ENCODE peak calls at places on chromosomes 4 and X, in ten cellular contexts. One of them, this sample, is unnamed.

GRCh38 chr4:152513078-152513477 is 22.8 kb downstream of the FBXW7 start:
- ATAC-seq in HCT116: no peak
- ATAC-seq in stimulated activated effector memory CD8-positive, alpha-beta T cell treated with anti-CD3 and anti-CD28 coated beads, Interleukin-12 subunit alpha, Interleukin-12 subunit beta, amount 100 ng/mL, for 72 hours: no peak
- ATAC-seq in HepG2: no peak
- ATAC-seq in Right ventricle myocardium superior: no peak
- ATAC-seq in T-helper 17 cell: no peak
- ATAC-seq in right cardiac atrium: no peak
- ATAC-seq in RWPE2: no peak
- ATAC-seq in aorta: no peak
- ATAC-seq in A549: no peak
- ATAC-seq in this sample: no peak

GRCh38 chr4:36207808-36208207 is 36.5 kb downstream of the ARAP2 start:
- ATAC-seq in HCT116: no peak
- ATAC-seq in stimulated activated effector memory CD8-positive, alpha-beta T cell treated with anti-CD3 and anti-CD28 coated beads, Interleukin-12 subunit alpha, Interleukin-12 subunit beta, amount 100 ng/mL, for 72 hours: no peak
- ATAC-seq in HepG2: no peak
- ATAC-seq in Right ventricle myocardium superior: no peak
- ATAC-seq in T-helper 17 cell: no peak
- ATAC-seq in right cardiac atrium: no peak
- ATAC-seq in RWPE2: no peak
- ATAC-seq in aorta: no peak
- ATAC-seq in A549: no peak
- ATAC-seq in this sample: no peak

GRCh38 chrX:23062359-23062758 is 62.6 kb downstream of the DDX53 start:
- ATAC-seq in HCT116: no peak
- ATAC-seq in stimulated activated effector memory CD8-positive, alpha-beta T cell treated with anti-CD3 and anti-CD28 coated beads, Interleukin-12 subunit alpha, Interleukin-12 subunit beta, amount 100 ng/mL, for 72 hours: no peak
- ATAC-seq in HepG2: no peak
- ATAC-seq in Right ventricle myocardium superior: no peak
- ATAC-seq in T-helper 17 cell: no peak
- ATAC-seq in right cardiac atrium: no peak
- ATAC-seq in RWPE2: no peak
- ATAC-seq in aorta: no peak
- ATAC-seq in A549: no peak
- ATAC-seq in this sample: no peak

GRCh38 chr4:8872402-8873291 is 1.0 kb upstream of the HMX1 start:
- ATAC-seq in HCT116: no peak
- ATAC-seq in stimulated activated effector memory CD8-positive, alpha-beta T cell treated with anti-CD3 and anti-CD28 coated beads, Interleukin-12 subunit alpha, Interleukin-12 subunit beta, amount 100 ng/mL, for 72 hours: no peak
- ATAC-seq in HepG2: no peak
- ATAC-seq in Right ventricle myocardium superior: no peak
- ATAC-seq in T-helper 17 cell: no peak
- ATAC-seq in right cardiac atrium: no peak
- ATAC-seq in RWPE2: no peak
- ATAC-seq in aorta: no peak
- ATAC-seq in A549: no peak
- ATAC-seq in this sample: no peak

GRCh38 chrX:81120270-81120935 is 81.3 kb downstream of the HMGN5 start:
- ATAC-seq in HCT116: peak; percentile 32
- ATAC-seq in stimulated activated effector memory CD8-positive, alpha-beta T cell treated with anti-CD3 and anti-CD28 coated beads, Interleukin-12 subunit alpha, Interleukin-12 subunit beta, amount 100 ng/mL, for 72 hours: peak; percentile 16
- ATAC-seq in HepG2: peak; percentile 47
- ATAC-seq in Right ventricle myocardium superior: peak; percentile 40
- ATAC-seq in T-helper 17 cell: peak; percentile 5
- ATAC-seq in right cardiac atrium: peak; percentile 9
- ATAC-seq in RWPE2: peak; percentile 25
- ATAC-seq in aorta: peak; percentile 3
- ATAC-seq in A549: peak; percentile 31
- ATAC-seq in this sample: no peak

GRCh38 chr4:27789768-27790167 is 929.1 kb downstream of the STIM2 start:
- ATAC-seq in HCT116: no peak
- ATAC-seq in stimulated activated effector memory CD8-positive, alpha-beta T cell treated with anti-CD3 and anti-CD28 coated beads, Interleukin-12 subunit alpha, Interleukin-12 subunit beta, amount 100 ng/mL, for 72 hours: no peak
- ATAC-seq in HepG2: no peak
- ATAC-seq in Right ventricle myocardium superior: no peak
- ATAC-seq in T-helper 17 cell: no peak
- ATAC-seq in right cardiac atrium: no peak
- ATAC-seq in RWPE2: peak; percentile 51
- ATAC-seq in aorta: no peak
- ATAC-seq in A549: no peak
- ATAC-seq in this sample: no peak

GRCh38 chr4:148053298-148054003 is 321.6 kb downstream of the ARHGAP10 start:
- ATAC-seq in HCT116: no peak
- ATAC-seq in stimulated activated effector memory CD8-positive, alpha-beta T cell treated with anti-CD3 and anti-CD28 coated beads, Interleukin-12 subunit alpha, Interleukin-12 subunit beta, amount 100 ng/mL, for 72 hours: no peak
- ATAC-seq in HepG2: no peak
- ATAC-seq in Right ventricle myocardium superior: peak; percentile 84
- ATAC-seq in T-helper 17 cell: no peak
- ATAC-seq in right cardiac atrium: peak; percentile 80
- ATAC-seq in RWPE2: no peak
- ATAC-seq in aorta: no peak
- ATAC-seq in A549: no peak
- ATAC-seq in this sample: no peak

GRCh38 chr4:76610751-76611150 is 175.7 kb downstream of the SHROOM3 start:
- ATAC-seq in HCT116: no peak
- ATAC-seq in stimulated activated effector memory CD8-positive, alpha-beta T cell treated with anti-CD3 and anti-CD28 coated beads, Interleukin-12 subunit alpha, Interleukin-12 subunit beta, amount 100 ng/mL, for 72 hours: no peak
- ATAC-seq in HepG2: no peak
- ATAC-seq in Right ventricle myocardium superior: no peak
- ATAC-seq in T-helper 17 cell: no peak
- ATAC-seq in right cardiac atrium: no peak
- ATAC-seq in RWPE2: no peak
- ATAC-seq in aorta: no peak
- ATAC-seq in A549: no peak
- ATAC-seq in this sample: no peak

GRCh38 chr4:128876194-128876593 is 66.7 kb downstream of the JADE1 start:
- ATAC-seq in HCT116: no peak
- ATAC-seq in stimulated activated effector memory CD8-positive, alpha-beta T cell treated with anti-CD3 and anti-CD28 coated beads, Interleukin-12 subunit alpha, Interleukin-12 subunit beta, amount 100 ng/mL, for 72 hours: no peak
- ATAC-seq in HepG2: no peak
- ATAC-seq in Right ventricle myocardium superior: no peak
- ATAC-seq in T-helper 17 cell: no peak
- ATAC-seq in right cardiac atrium: no peak
- ATAC-seq in RWPE2: no peak
- ATAC-seq in aorta: no peak
- ATAC-seq in A549: no peak
- ATAC-seq in this sample: no peak

GRCh38 chr4:143292858-143293257 is 43.8 kb upstream of the GAB1 start:
- ATAC-seq in HCT116: no peak
- ATAC-seq in stimulated activated effector memory CD8-positive, alpha-beta T cell treated with anti-CD3 and anti-CD28 coated beads, Interleukin-12 subunit alpha, Interleukin-12 subunit beta, amount 100 ng/mL, for 72 hours: peak; percentile 50
- ATAC-seq in HepG2: no peak
- ATAC-seq in Right ventricle myocardium superior: no peak
- ATAC-seq in T-helper 17 cell: no peak
- ATAC-seq in right cardiac atrium: no peak
- ATAC-seq in RWPE2: no peak
- ATAC-seq in aorta: no peak
- ATAC-seq in A549: no peak
- ATAC-seq in this sample: no peak

GRCh38 chr4:13081830-13082229 is 402.3 kb downstream of the RAB28 start:
- ATAC-seq in HCT116: no peak
- ATAC-seq in stimulated activated effector memory CD8-positive, alpha-beta T cell treated with anti-CD3 and anti-CD28 coated beads, Interleukin-12 subunit alpha, Interleukin-12 subunit beta, amount 100 ng/mL, for 72 hours: no peak
- ATAC-seq in HepG2: no peak
- ATAC-seq in Right ventricle myocardium superior: no peak
- ATAC-seq in T-helper 17 cell: no peak
- ATAC-seq in right cardiac atrium: no peak
- ATAC-seq in RWPE2: no peak
- ATAC-seq in aorta: no peak
- ATAC-seq in A549: no peak
- ATAC-seq in this sample: no peak

GRCh38 chr4:108030332-108030731 is 40.6 kb downstream of the HADH start:
- ATAC-seq in HCT116: peak; percentile 90
- ATAC-seq in stimulated activated effector memory CD8-positive, alpha-beta T cell treated with anti-CD3 and anti-CD28 coated beads, Interleukin-12 subunit alpha, Interleukin-12 subunit beta, amount 100 ng/mL, for 72 hours: peak; percentile 81
- ATAC-seq in HepG2: peak; percentile 96
- ATAC-seq in Right ventricle myocardium superior: peak; percentile 64
- ATAC-seq in T-helper 17 cell: peak; percentile 95
- ATAC-seq in right cardiac atrium: peak; percentile 47
- ATAC-seq in RWPE2: peak; percentile 41
- ATAC-seq in aorta: no peak
- ATAC-seq in A549: peak; percentile 71
- ATAC-seq in this sample: no peak

GRCh38 chr4:78629991-78630541 is 78.5 kb downstream of the ANXA3 start:
- ATAC-seq in HCT116: no peak
- ATAC-seq in stimulated activated effector memory CD8-positive, alpha-beta T cell treated with anti-CD3 and anti-CD28 coated beads, Interleukin-12 subunit alpha, Interleukin-12 subunit beta, amount 100 ng/mL, for 72 hours: no peak
- ATAC-seq in HepG2: peak; percentile 35
- ATAC-seq in Right ventricle myocardium superior: peak; percentile 39
- ATAC-seq in T-helper 17 cell: no peak
- ATAC-seq in right cardiac atrium: peak; percentile 25
- ATAC-seq in RWPE2: no peak
- ATAC-seq in aorta: no peak
- ATAC-seq in A549: no peak
- ATAC-seq in this sample: no peak

GRCh38 chr4:107891299-107891698 is 40.0 kb upstream of the CYP2U1 start:
- ATAC-seq in HCT116: no peak
- ATAC-seq in stimulated activated effector memory CD8-positive, alpha-beta T cell treated with anti-CD3 and anti-CD28 coated beads, Interleukin-12 subunit alpha, Interleukin-12 subunit beta, amount 100 ng/mL, for 72 hours: no peak
- ATAC-seq in HepG2: no peak
- ATAC-seq in Right ventricle myocardium superior: no peak
- ATAC-seq in T-helper 17 cell: no peak
- ATAC-seq in right cardiac atrium: no peak
- ATAC-seq in RWPE2: no peak
- ATAC-seq in aorta: no peak
- ATAC-seq in A549: no peak
- ATAC-seq in this sample: no peak